ENCODE peak calls at places on chromosomes 3 and 15, in nine cellular contexts. Y is Calu3; W is CD8-positive, alpha-beta T cell; U is sigmoid colon; R is HFFc6; J is OCI-LY7; Z is tibial nerve; X is choroid plexus epithelial cell; E is neural progenitor cell. T is an unnamed sample.
A peak's percentile ranks its signal among the peaks of the same experiment; 100 is the strongest.

GRCh38 chr3:15796771-15797599 is 794 bp downstream of the ANKRD28 start:
- DNase-seq in Y (no peak), R (peak; percentile 71), U (no peak), X (peak; percentile 78), J (no peak), Z (no peak), W (no peak), E (peak; percentile 60), T (no peak)

GRCh38 chr3:187678869-187679268 is 8.7 kb upstream of the SST start:
- DNase-seq in E (peak; percentile 82), R (peak; percentile 66), W (no peak), U (no peak), X (peak; percentile 88), Z (no peak), Y (peak; percentile 78), J (peak; percentile 65), T (no peak)

GRCh38 chr15:63234479-63234878 is 42.9 kb upstream of the APH1B start:
- DNase-seq in U (peak; percentile 81), X (peak; percentile 91), Y (peak; percentile 30), R (no peak), Z (peak; percentile 31), E (no peak), W (no peak), J (no peak), T (no peak)

GRCh38 chr15:70258369-70259029 is 160.8 kb upstream of the TLE3 start:
- DNase-seq in R (no peak), J (peak; percentile 58), Z (no peak), Y (no peak), U (no peak), W (peak; percentile 9), E (no peak), X (no peak), T (no peak)

GRCh38 chr3:129576514-129577345 is 29.7 kb downstream of the PLXND1 start:
- DNase-seq in W (peak; percentile 74), Z (no peak), Y (no peak), J (peak; percentile 98), R (no peak), X (no peak), U (peak; percentile 84), E (no peak), T (peak; percentile 47)

GRCh38 chr15:43878466-43878865 is 51.7 kb downstream of the WDR76 start:
- DNase-seq in Z (no peak), Y (no peak), X (no peak), J (no peak), U (no peak), E (no peak), W (no peak), R (no peak), T (no peak)

GRCh38 chr15:52080031-52080430 is 32.5 kb downstream of the BCL2L10 start:
- DNase-seq in X (peak; percentile 57), Z (no peak), J (no peak), Y (no peak), W (no peak), R (no peak), E (no peak), U (no peak), T (no peak)

GRCh38 chr15:34927726-34928125 is 41.8 kb downstream of the AQR start:
- DNase-seq in J (no peak), R (no peak), X (no peak), W (no peak), Z (no peak), Y (no peak), E (no peak), U (no peak), T (no peak)

GRCh38 chr3:72309626-72310025 is 524.7 kb upstream of the PROK2 start:
- DNase-seq in W (no peak), Z (no peak), J (peak; percentile 27), E (no peak), X (no peak), U (no peak), R (no peak), Y (no peak), T (no peak)

GRCh38 chr3:182795383-182795782 is 2.1 kb downstream of the ATP11B start:
- DNase-seq in R (peak; percentile 7), Y (peak; percentile 37), E (no peak), U (no peak), Z (no peak), J (peak; percentile 76), X (peak; percentile 26), W (no peak), T (no peak)

GRCh38 chr3:47016934-47017435 is 37.5 kb downstream of the NBEAL2 start:
- DNase-seq in Y (no peak), W (no peak), U (no peak), Z (no peak), E (no peak), X (peak; percentile 83), J (peak; percentile 83), R (peak; percentile 74), T (no peak)

GRCh38 chr3:72814308-72814707 is 33.9 kb downstream of the SHQ1 start:
- DNase-seq in J (peak; percentile 59), R (no peak), X (no peak), Z (no peak), E (no peak), U (no peak), Y (no peak), W (no peak), T (no peak)

GRCh38 chr3:174540081-174540480 is 319.1 kb upstream of the NAALADL2 start:
- DNase-seq in Z (no peak), R (no peak), X (no peak), W (no peak), J (no peak), Y (no peak), U (no peak), E (peak; percentile 37), T (no peak)

GRCh38 chr3:132255041-132255745 is 62.0 kb upstream of the ACP3 start:
- DNase-seq in R (peak; percentile 51), W (no peak), U (no peak), E (no peak), Z (no peak), J (no peak), Y (no peak), X (peak; percentile 72), T (no peak)

GRCh38 chr15:25609371-25609770 is 170.5 kb upstream of the UBE3A start:
- DNase-seq in Z (no peak), J (no peak), U (no peak), X (no peak), W (no peak), R (no peak), Y (no peak), E (no peak), T (no peak)

GRCh38 chr3:109926376-109926775 is 589.0 kb upstream of the DPPA4 start:
- DNase-seq in E (no peak), R (no peak), X (no peak), U (no peak), J (no peak), Z (no peak), Y (no peak), W (no peak), T (no peak)

GRCh38 chr3:47867451-47868017 is 64.6 kb downstream of the DHX30 start:
- DNase-seq in W (no peak), R (no peak), Z (no peak), Y (no peak), X (no peak), U (no peak), J (no peak), E (no peak), T (no peak)

GRCh38 chr15:29903785-29904464 is 81.7 kb upstream of the TJP1 start:
- DNase-seq in X (no peak), R (no peak), E (no peak), U (no peak), Y (no peak), J (no peak), Z (no peak), W (no peak), T (no peak)

GRCh38 chr3:38602576-38603250 is 46.8 kb downstream of the SCN5A start:
- DNase-seq in X (no peak), W (no peak), U (peak; percentile 58), E (no peak), R (no peak), Z (no peak), Y (no peak), J (no peak), T (no peak)

DNA sequence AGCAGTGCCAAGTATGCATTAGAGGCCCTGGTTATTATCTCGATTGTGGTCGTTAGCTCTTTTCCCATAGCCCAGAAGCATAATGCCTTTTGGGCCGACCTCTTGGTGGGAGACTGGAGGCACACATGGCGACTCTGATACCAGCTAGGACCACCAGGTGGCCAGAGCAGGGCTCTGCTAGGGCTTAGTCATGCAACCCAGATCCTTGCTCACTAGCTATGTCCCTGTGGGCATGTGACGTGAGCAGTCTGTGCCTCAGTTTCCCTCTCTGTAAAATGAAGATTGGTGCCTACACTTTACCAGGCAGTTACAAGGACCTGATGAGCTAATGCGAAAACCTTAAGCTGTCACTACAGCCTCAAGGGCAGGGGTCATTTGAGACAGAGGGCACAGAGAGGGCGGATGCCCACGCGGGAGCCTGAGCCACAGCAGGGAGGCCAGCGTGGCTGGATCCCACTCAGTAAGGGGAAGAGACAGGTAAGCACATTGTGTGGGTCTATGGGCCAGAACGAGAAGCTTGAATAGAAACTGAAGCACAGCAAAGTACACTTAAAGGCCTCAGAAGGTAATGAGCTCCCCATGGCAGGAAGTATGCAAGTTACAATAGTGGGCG is 8.8 kb downstream of the KLF15 start:
- DNase-seq in X (peak; percentile 23), Y (no peak), W (no peak), Z (no peak), U (no peak), R (no peak), E (peak; percentile 37), J (no peak), T (no peak)
- TF ChIP-seq CTCF in X (peak; percentile 34), Y (peak; percentile 30), W (no peak), Z (peak; percentile 10), U (peak; percentile 34), R (peak; percentile 54), E (peak; percentile 40), J (peak; percentile 47), T (no peak)

GRCh38 chr3:147392083-147392916 is 14.0 kb downstream of the ZIC4 start:
- DNase-seq in E (peak; percentile 94), J (no peak), U (peak; percentile 56), Y (no peak), Z (no peak), W (no peak), X (peak; percentile 87), R (peak; percentile 64), T (no peak)
- TF ChIP-seq CTCF in E (peak; percentile 55), J (no peak), U (no peak), Y (no peak), Z (no peak), W (no peak), X (peak; percentile 48), R (peak; percentile 40), T (no peak)

GRCh38 chr15:69144530-69144929 is 15.9 kb upstream of the GLCE start:
- DNase-seq in U (no peak), X (no peak), E (no peak), J (no peak), W (no peak), Y (no peak), Z (no peak), R (no peak), T (no peak)
- TF ChIP-seq CTCF in U (no peak), X (no peak), E (no peak), J (no peak), W (no peak), Y (no peak), Z (no peak), R (no peak), T (no peak)

DNA sequence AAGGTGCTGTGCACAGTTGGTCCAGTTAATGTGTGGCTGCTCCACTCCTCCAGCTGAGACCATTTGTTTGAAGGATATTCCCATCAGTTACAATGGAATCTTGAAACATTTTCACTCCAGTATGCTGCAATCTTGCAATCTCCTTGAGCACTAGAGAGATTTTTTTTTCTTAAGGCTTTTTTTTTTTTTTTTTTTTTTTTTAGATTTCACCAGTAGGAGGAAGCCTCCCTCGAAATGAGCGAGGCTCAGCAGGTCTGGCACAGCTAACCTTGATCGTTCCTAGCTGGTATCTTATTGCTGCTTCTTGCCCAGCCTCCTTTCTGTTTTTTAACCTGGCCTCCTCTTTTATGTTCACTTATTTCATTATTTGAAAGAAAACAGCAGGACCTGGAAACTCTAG is 48.1 kb downstream of the RAP2B start:
- DNase-seq in J (no peak), R (peak; percentile 30), X (peak; percentile 62), Y (no peak), W (no peak), Z (no peak), E (peak; percentile 12), U (no peak), T (no peak)
- TF ChIP-seq CTCF in J (no peak), R (peak; percentile 50), X (peak; percentile 38), Y (no peak), W (peak; percentile 57), Z (no peak), E (no peak), U (no peak), T (no peak)